ENCODE peak calls at places on chromosomes 6 and 20, in six cellular contexts. One of them, this sample, is unnamed.
A peak's percentile ranks its signal among the peaks of the same experiment; 100 is the strongest.

GRCh38 chr20:47175501-47175900 is 181.0 kb downstream of the ZMYND8 start:
- DNase-seq in AG08395: no peak
- DNase-seq in right lobe of liver: no peak
- DNase-seq in cerebellar cortex: no peak
- DNase-seq in NCI-H1417: no peak
- DNase-seq in fibroblast of lung: no peak
- DNase-seq in this sample: no peak

GRCh38 chr6:75402296-75402695 is 91.3 kb downstream of the FILIP1 start:
- DNase-seq in right lobe of liver: no peak
- DNase-seq in fibroblast of lung: peak; percentile 57
- DNase-seq in cerebellar cortex: no peak
- DNase-seq in AG08395: peak; percentile 83
- DNase-seq in NCI-H1417: no peak
- DNase-seq in this sample: no peak

GRCh38 chr20:59939052-59939878 is 840 bp downstream of the PPP1R3D start:
- DNase-seq in fibroblast of lung: peak; percentile 12
- DNase-seq in cerebellar cortex: no peak
- DNase-seq in NCI-H1417: no peak
- DNase-seq in AG08395: no peak
- DNase-seq in right lobe of liver: no peak
- DNase-seq in this sample: no peak

GRCh38 chr20:17859616-17860232 is 108.9 kb downstream of the SNX5 start:
- DNase-seq in right lobe of liver: peak; percentile 59
- DNase-seq in AG08395: no peak
- DNase-seq in cerebellar cortex: peak; percentile 79
- DNase-seq in NCI-H1417: no peak
- DNase-seq in fibroblast of lung: no peak
- DNase-seq in this sample: no peak

GRCh38 chr6:130760006-130760405 is 67.2 kb upstream of the SMLR1 start:
- DNase-seq in fibroblast of lung: peak; percentile 61
- DNase-seq in cerebellar cortex: peak; percentile 25
- DNase-seq in AG08395: peak; percentile 66
- DNase-seq in NCI-H1417: no peak
- DNase-seq in right lobe of liver: no peak
- DNase-seq in this sample: peak; percentile 72

GRCh38 chr20:48629069-48629959 is 198.5 kb downstream of the PREX1 start:
- DNase-seq in NCI-H1417: no peak
- DNase-seq in fibroblast of lung: no peak
- DNase-seq in right lobe of liver: no peak
- DNase-seq in cerebellar cortex: no peak
- DNase-seq in AG08395: no peak
- DNase-seq in this sample: no peak

GRCh38 chr6:147712841-147713240 is 204.4 kb downstream of the SAMD5 start:
- DNase-seq in cerebellar cortex: no peak
- DNase-seq in right lobe of liver: no peak
- DNase-seq in AG08395: no peak
- DNase-seq in fibroblast of lung: no peak
- DNase-seq in NCI-H1417: no peak
- DNase-seq in this sample: no peak

GRCh38 chr20:19885981-19886665 is 128.1 kb downstream of the RIN2 start:
- DNase-seq in right lobe of liver: peak; percentile 52
- DNase-seq in cerebellar cortex: no peak
- DNase-seq in AG08395: peak; percentile 45
- DNase-seq in NCI-H1417: no peak
- DNase-seq in fibroblast of lung: peak; percentile 63
- DNase-seq in this sample: peak; percentile 16

GRCh38 chr20:59578602-59579403 is 25.5 kb upstream of the PHACTR3 start:
- DNase-seq in right lobe of liver: no peak
- DNase-seq in AG08395: no peak
- DNase-seq in cerebellar cortex: peak; percentile 78
- DNase-seq in NCI-H1417: no peak
- DNase-seq in fibroblast of lung: no peak
- DNase-seq in this sample: no peak

GRCh38 chr6:11525468-11526155 is 11.9 kb upstream of the TMEM170B start:
- DNase-seq in NCI-H1417: no peak
- DNase-seq in cerebellar cortex: no peak
- DNase-seq in right lobe of liver: no peak
- DNase-seq in AG08395: peak; percentile 57
- DNase-seq in fibroblast of lung: peak; percentile 88
- DNase-seq in this sample: no peak

GRCh38 chr20:20546402-20546801 is 166.0 kb downstream of the RALGAPA2 start:
- DNase-seq in AG08395: no peak
- DNase-seq in right lobe of liver: no peak
- DNase-seq in NCI-H1417: peak; percentile 24
- DNase-seq in fibroblast of lung: no peak
- DNase-seq in cerebellar cortex: peak; percentile 48
- DNase-seq in this sample: no peak

GRCh38 chr6:130949553-130949952 is 113.5 kb downstream of the EPB41L2 start:
- DNase-seq in fibroblast of lung: no peak
- DNase-seq in AG08395: no peak
- DNase-seq in right lobe of liver: no peak
- DNase-seq in NCI-H1417: no peak
- DNase-seq in cerebellar cortex: no peak
- DNase-seq in this sample: no peak

GRCh38 chr6:134553941-134554340 is 236.0 kb upstream of the SGK1 start:
- DNase-seq in NCI-H1417: no peak
- DNase-seq in cerebellar cortex: no peak
- DNase-seq in fibroblast of lung: peak; percentile 85
- DNase-seq in AG08395: peak; percentile 25
- DNase-seq in right lobe of liver: no peak
- DNase-seq in this sample: no peak

GRCh38 chr6:68826501-68826900 is 191.4 kb downstream of the ADGRB3 start:
- DNase-seq in NCI-H1417: no peak
- DNase-seq in right lobe of liver: no peak
- DNase-seq in fibroblast of lung: peak; percentile 15
- DNase-seq in AG08395: no peak
- DNase-seq in cerebellar cortex: no peak
- DNase-seq in this sample: peak; percentile 53

GRCh38 chr6:162070639-162071038 is 656.9 kb downstream of the PRKN start:
- DNase-seq in cerebellar cortex: no peak
- DNase-seq in AG08395: no peak
- DNase-seq in fibroblast of lung: no peak
- DNase-seq in NCI-H1417: no peak
- DNase-seq in right lobe of liver: no peak
- DNase-seq in this sample: no peak

GRCh38 chr6:10412948-10413849 is 1.7 kb downstream of the TFAP2A start:
- DNase-seq in right lobe of liver: peak; percentile 19
- DNase-seq in AG08395: no peak
- DNase-seq in NCI-H1417: peak; percentile 87
- DNase-seq in cerebellar cortex: no peak
- DNase-seq in fibroblast of lung: no peak
- DNase-seq in this sample: peak; percentile 55